ENCODE peak calls at places on chromosomes 12 and 14, in four cellular contexts. H is ovary, Y is H7, P is left lobe of liver. L is an unnamed sample.

GRCh38 chr12:76690916-76691700 is 72.8 kb upstream of the ZDHHC17 start:
- DNase-seq in H (no peak), Y (no peak), P (no peak), L (no peak)

GRCh38 chr14:101183376-101184103 is 280.0 kb upstream of the RTL1 start:
- DNase-seq in H (peak; percentile 70), Y (peak; percentile 92), P (peak; percentile 42), L (no peak)

GRCh38 chr14:77111021-77111420 is 13.0 kb downstream of the CIPC start:
- DNase-seq in H (no peak), Y (peak; percentile 75), P (no peak), L (no peak)

GRCh38 chr14:99270491-99271287 is 1.3 kb downstream of the BCL11B start:
- DNase-seq in H (no peak), Y (peak; percentile 91), P (no peak), L (no peak)

GRCh38 chr14:55240526-55241178 is 30.6 kb upstream of the FBXO34 start:
- DNase-seq in H (no peak), Y (peak; percentile 84), P (no peak), L (no peak)

GRCh38 chr12:75589801-75590200 is 78.4 kb upstream of the KRR1 start:
- DNase-seq in H (no peak), Y (no peak), P (no peak), L (no peak)

GRCh38 chr14:61860294-61860918 is 98.2 kb downstream of the SNAPC1 start:
- DNase-seq in H (no peak), Y (peak; percentile 79), P (no peak), L (peak; percentile 23)

GRCh38 chr12:23008613-23009012 is 383.6 kb downstream of the ETNK1 start:
- DNase-seq in H (no peak), Y (no peak), P (no peak), L (no peak)

GRCh38 chr12:95593266-95593871 is 42.1 kb upstream of the USP44 start:
- DNase-seq in H (peak; percentile 62), Y (no peak), P (no peak), L (no peak)

GRCh38 chr14:95444132-95445129 is 72.0 kb downstream of the SYNE3 start:
- DNase-seq in H (no peak), Y (no peak), P (peak; percentile 53), L (no peak)